ENCODE peak calls at places on chromosome 14, in seven cellular contexts. One of them, this sample, is unnamed.

GRCh38 chr14:57761800-57762199 is 104.1 kb downstream of the SLC35F4 start:
- DNase-seq in RCC 7860: no peak
- DNase-seq in BE2C: no peak
- DNase-seq in CD4-positive, CD25-positive, alpha-beta regulatory T cell: no peak
- DNase-seq in activated CD8-positive, alpha-beta memory T cell treated with anti-CD3 and anti-CD28 coated beads for 4 hours: no peak
- DNase-seq in activated T-cell treated with anti-CD3 and anti-CD28 coated beads, Interleukin-2, amount 50 U/mL, for 72 hours: no peak
- DNase-seq in mesendoderm: peak; percentile 42
- DNase-seq in this sample: peak; percentile 56

GRCh38 chr14:60648934-60649814 is at the start of gene SIX1:
- DNase-seq in BE2C: peak; percentile 84
- DNase-seq in activated T-cell treated with anti-CD3 and anti-CD28 coated beads, Interleukin-2, amount 50 U/mL, for 72 hours: no peak
- DNase-seq in CD4-positive, CD25-positive, alpha-beta regulatory T cell: peak; percentile 61
- DNase-seq in mesendoderm: peak; percentile 95
- DNase-seq in RCC 7860: peak; percentile 50
- DNase-seq in activated CD8-positive, alpha-beta memory T cell treated with anti-CD3 and anti-CD28 coated beads for 4 hours: no peak
- DNase-seq in this sample: peak; percentile 97

GRCh38 chr14:66610154-66610563 is 102.2 kb downstream of the GPHN start:
- DNase-seq in activated CD8-positive, alpha-beta memory T cell treated with anti-CD3 and anti-CD28 coated beads for 4 hours: no peak
- DNase-seq in BE2C: no peak
- DNase-seq in CD4-positive, CD25-positive, alpha-beta regulatory T cell: peak; percentile 30
- DNase-seq in RCC 7860: no peak
- DNase-seq in activated T-cell treated with anti-CD3 and anti-CD28 coated beads, Interleukin-2, amount 50 U/mL, for 72 hours: no peak
- DNase-seq in mesendoderm: peak; percentile 75
- DNase-seq in this sample: peak; percentile 79

GRCh38 chr14:64912256-64912655 is 2.0 kb upstream of the CHURC1 start:
- DNase-seq in CD4-positive, CD25-positive, alpha-beta regulatory T cell: no peak
- DNase-seq in activated CD8-positive, alpha-beta memory T cell treated with anti-CD3 and anti-CD28 coated beads for 4 hours: no peak
- DNase-seq in mesendoderm: no peak
- DNase-seq in BE2C: no peak
- DNase-seq in activated T-cell treated with anti-CD3 and anti-CD28 coated beads, Interleukin-2, amount 50 U/mL, for 72 hours: no peak
- DNase-seq in RCC 7860: no peak
- DNase-seq in this sample: no peak

GRCh38 chr14:52071675-52072074 is 2.8 kb upstream of the NID2 start:
- DNase-seq in mesendoderm: peak; percentile 56
- DNase-seq in RCC 7860: no peak
- DNase-seq in activated CD8-positive, alpha-beta memory T cell treated with anti-CD3 and anti-CD28 coated beads for 4 hours: no peak
- DNase-seq in BE2C: no peak
- DNase-seq in CD4-positive, CD25-positive, alpha-beta regulatory T cell: peak; percentile 9
- DNase-seq in activated T-cell treated with anti-CD3 and anti-CD28 coated beads, Interleukin-2, amount 50 U/mL, for 72 hours: no peak
- DNase-seq in this sample: peak; percentile 64

GRCh38 chr14:34181308-34181707 is 230.4 kb upstream of the EGLN3 start:
- DNase-seq in mesendoderm: peak; percentile 21
- DNase-seq in activated T-cell treated with anti-CD3 and anti-CD28 coated beads, Interleukin-2, amount 50 U/mL, for 72 hours: no peak
- DNase-seq in CD4-positive, CD25-positive, alpha-beta regulatory T cell: no peak
- DNase-seq in activated CD8-positive, alpha-beta memory T cell treated with anti-CD3 and anti-CD28 coated beads for 4 hours: no peak
- DNase-seq in BE2C: no peak
- DNase-seq in RCC 7860: no peak
- DNase-seq in this sample: no peak

GRCh38 chr14:37254411-37254947 is 56.7 kb downstream of the MIPOL1 start:
- DNase-seq in activated T-cell treated with anti-CD3 and anti-CD28 coated beads, Interleukin-2, amount 50 U/mL, for 72 hours: no peak
- DNase-seq in CD4-positive, CD25-positive, alpha-beta regulatory T cell: no peak
- DNase-seq in RCC 7860: no peak
- DNase-seq in activated CD8-positive, alpha-beta memory T cell treated with anti-CD3 and anti-CD28 coated beads for 4 hours: no peak
- DNase-seq in BE2C: no peak
- DNase-seq in mesendoderm: no peak
- DNase-seq in this sample: peak; percentile 25

GRCh38 chr14:78933948-78934524 is 763.9 kb downstream of the NRXN3 start:
- DNase-seq in activated T-cell treated with anti-CD3 and anti-CD28 coated beads, Interleukin-2, amount 50 U/mL, for 72 hours: peak; percentile 1
- DNase-seq in CD4-positive, CD25-positive, alpha-beta regulatory T cell: peak; percentile 35
- DNase-seq in activated CD8-positive, alpha-beta memory T cell treated with anti-CD3 and anti-CD28 coated beads for 4 hours: no peak
- DNase-seq in BE2C: no peak
- DNase-seq in mesendoderm: peak; percentile 31
- DNase-seq in RCC 7860: no peak
- DNase-seq in this sample: peak; percentile 32

GRCh38 chr14:91731018-91731417 is 868 bp downstream of the CATSPERB start:
- DNase-seq in RCC 7860: no peak
- DNase-seq in CD4-positive, CD25-positive, alpha-beta regulatory T cell: no peak
- DNase-seq in BE2C: no peak
- DNase-seq in activated CD8-positive, alpha-beta memory T cell treated with anti-CD3 and anti-CD28 coated beads for 4 hours: no peak
- DNase-seq in activated T-cell treated with anti-CD3 and anti-CD28 coated beads, Interleukin-2, amount 50 U/mL, for 72 hours: no peak
- DNase-seq in mesendoderm: no peak
- DNase-seq in this sample: no peak

GRCh38 chr14:65259000-65259399 is 153.5 kb upstream of the FUT8 start:
- DNase-seq in CD4-positive, CD25-positive, alpha-beta regulatory T cell: no peak
- DNase-seq in mesendoderm: no peak
- DNase-seq in activated CD8-positive, alpha-beta memory T cell treated with anti-CD3 and anti-CD28 coated beads for 4 hours: no peak
- DNase-seq in BE2C: no peak
- DNase-seq in RCC 7860: no peak
- DNase-seq in activated T-cell treated with anti-CD3 and anti-CD28 coated beads, Interleukin-2, amount 50 U/mL, for 72 hours: no peak
- DNase-seq in this sample: no peak

GRCh38 chr14:81991998-81992397 is 458.3 kb upstream of the SEL1L start:
- DNase-seq in activated T-cell treated with anti-CD3 and anti-CD28 coated beads, Interleukin-2, amount 50 U/mL, for 72 hours: peak; percentile 1
- DNase-seq in CD4-positive, CD25-positive, alpha-beta regulatory T cell: no peak
- DNase-seq in BE2C: no peak
- DNase-seq in RCC 7860: no peak
- DNase-seq in mesendoderm: peak; percentile 25
- DNase-seq in activated CD8-positive, alpha-beta memory T cell treated with anti-CD3 and anti-CD28 coated beads for 4 hours: no peak
- DNase-seq in this sample: peak; percentile 57